ENCODE peak calls at places on chromosomes 4 and X, in five cellular contexts. D, G, H, X and F are unnamed samples.

GRCh38 chrX:45497290-45497689 is 296.6 kb upstream of the DIPK2B start:
- DNase-seq in D (no peak), G (no peak), X (no peak), H (no peak), F (no peak)

GRCh38 chr4:104848597-104849225 is 298.0 kb upstream of the TET2 start:
- DNase-seq in G (no peak), X (no peak), D (no peak), H (no peak), F (no peak)

GRCh38 chr4:110197421-110198398 is 705 bp downstream of the ELOVL6 start:
- DNase-seq in D (peak; percentile 62), H (no peak), X (no peak), G (peak; percentile 54), F (no peak)

GRCh38 chr4:87309625-87310024 is 13.1 kb downstream of the HSD17B13 start:
- DNase-seq in X (no peak), G (no peak), H (no peak), D (no peak), F (no peak)

GRCh38 chr4:139764686-139765085 is 99.1 kb downstream of the MGST2 start:
- DNase-seq in G (no peak), D (no peak), H (no peak), X (no peak), F (no peak)

GRCh38 chr4:66372706-66373105 is 702.4 kb upstream of the EPHA5 start:
- DNase-seq in H (no peak), D (no peak), G (no peak), X (no peak), F (no peak)

GRCh38 chr4:133149932-133150642 is 993 bp downstream of the PCDH10 start:
- DNase-seq in H (no peak), G (peak; percentile 13), D (no peak), X (no peak), F (no peak)

GRCh38 chrX:30593435-30594200 is 16.1 kb upstream of the TASL start:
- DNase-seq in G (no peak), X (peak; percentile 38), H (no peak), D (peak; percentile 13), F (no peak)

GRCh38 chrX:16462912-16463311 is 187.0 kb upstream of the S100G start:
- DNase-seq in H (no peak), G (peak; percentile 94), X (no peak), D (no peak), F (no peak)

GRCh38 chr4:108426493-108426892 is 193.9 kb upstream of the RPL34 start:
- DNase-seq in X (no peak), H (no peak), G (peak; percentile 36), D (no peak), F (no peak)

GRCh38 chr4:182918791-182919302 is 1.7 kb upstream of the DCTD start:
- DNase-seq in X (no peak), H (no peak), G (no peak), D (no peak), F (no peak)
- H3K4me3 ChIP-seq in X (no peak overlapping the region), H (no peak overlapping the region), G (no peak overlapping the region), D (no peak overlapping the region), F (no peak overlapping the region)

DNA sequence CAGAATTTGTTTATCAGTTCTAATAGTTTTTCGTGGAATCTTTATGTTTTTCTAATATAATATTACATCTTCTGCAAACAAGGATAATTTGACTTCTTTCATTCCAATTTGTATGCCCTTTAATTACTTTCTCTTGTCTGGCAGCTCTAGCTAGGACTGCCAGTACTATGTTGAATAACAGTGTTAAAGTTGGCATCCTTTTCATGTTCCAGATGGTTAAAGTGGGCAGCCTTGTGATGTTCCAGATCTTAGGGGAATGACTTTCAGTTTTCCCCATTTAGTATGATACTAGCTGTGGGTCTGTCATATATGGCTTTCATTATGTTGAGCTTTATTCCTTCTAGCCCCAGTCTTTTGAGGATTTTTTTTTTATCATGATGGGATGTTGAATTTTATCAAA is 220.6 kb upstream of the WDFY3 start:
- DNase-seq in X (no peak), D (no peak), H (no peak), G (no peak), F (no peak)
- TF ChIP-seq CTCF in X (no peak), D (no peak), H (no peak), G (no peak), F (no peak)

DNA sequence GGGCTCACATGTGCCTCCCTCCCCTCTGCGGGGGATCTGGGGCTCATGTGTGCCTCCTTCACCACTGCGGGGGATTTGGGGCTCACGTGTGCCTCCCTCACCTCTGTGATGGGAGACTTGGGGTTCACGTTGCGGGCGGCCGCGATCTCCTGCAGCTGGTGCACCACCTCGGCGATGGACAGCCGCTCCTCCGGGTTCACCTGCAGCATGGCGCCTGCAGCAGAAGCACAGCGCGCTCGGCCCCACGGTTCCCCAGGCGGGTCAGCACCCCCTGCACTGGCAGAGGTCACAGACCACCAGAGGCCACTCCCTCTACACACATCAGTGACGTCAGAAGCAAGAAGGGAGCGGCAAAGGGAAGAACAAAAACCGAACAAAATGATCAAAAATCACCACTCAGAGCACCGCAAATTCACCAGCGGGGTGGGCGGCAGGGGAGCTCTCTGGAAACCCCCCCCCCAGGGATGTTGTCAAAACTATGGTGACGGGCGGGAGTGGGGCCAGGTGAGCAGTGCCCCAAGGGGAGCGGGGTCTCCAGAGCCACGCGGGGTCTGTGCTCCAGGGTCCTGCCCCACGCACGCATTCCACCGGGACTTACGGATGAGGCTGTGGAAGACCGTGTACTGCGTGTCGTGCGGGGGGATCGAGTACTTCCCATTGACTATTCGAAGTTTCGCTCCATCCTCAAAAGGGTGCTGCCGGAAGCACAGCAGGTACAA is 38.7 kb downstream of the GAK start:
- DNase-seq in G (no peak), H (no peak), X (no peak), D (no peak), F (no peak)
- H3K36me3 ChIP-seq in G (peaks cover 33% of the 10 kb centered on the region), H (peaks cover 46% of the 10 kb centered on the region), X (peaks cover 2% of the 10 kb centered on the region), D (peaks cover 7% of the 10 kb centered on the region), F (no peaks in the 10 kb centered on the region)

DNA sequence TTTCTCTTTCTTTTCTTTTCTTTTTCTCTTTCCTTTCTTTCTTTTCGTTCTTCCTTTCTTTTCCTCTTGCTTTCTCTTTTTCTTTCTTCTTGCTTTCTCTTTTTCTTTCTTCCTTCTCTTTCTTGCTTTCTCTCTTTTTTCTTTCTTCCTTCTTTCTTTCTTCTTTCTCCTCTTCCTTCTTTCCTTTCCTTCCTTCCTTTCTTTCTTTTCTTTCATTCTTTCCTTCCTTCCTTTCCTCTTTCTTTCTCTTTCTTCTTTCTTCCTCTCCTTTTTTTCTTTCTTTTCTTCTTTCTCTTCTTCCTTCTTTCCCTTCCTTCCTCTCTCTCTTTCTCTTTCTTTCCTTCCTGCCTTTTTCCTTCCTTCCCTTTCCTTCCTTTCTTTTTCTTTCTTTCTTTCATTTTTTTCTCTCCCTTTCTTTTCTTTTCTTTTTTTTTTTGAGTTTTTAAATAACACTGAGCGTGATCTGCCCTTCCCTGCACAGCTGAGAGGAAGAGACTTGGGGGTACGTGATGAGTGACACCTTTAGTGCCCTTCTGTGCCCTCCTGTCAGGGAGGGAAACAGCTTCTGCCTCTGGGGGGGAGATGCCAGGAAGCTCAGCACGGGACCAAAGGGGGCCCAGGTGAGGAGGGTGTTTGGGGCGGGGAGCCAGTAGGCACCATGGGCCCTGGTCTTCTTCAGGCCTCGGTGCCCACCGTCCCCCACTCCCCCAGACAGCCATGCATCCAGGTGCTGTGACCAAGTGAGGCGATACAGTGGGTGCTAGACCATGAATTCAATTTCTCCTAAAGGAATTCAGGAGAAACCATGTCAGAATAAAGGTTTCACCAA is 36.6 kb upstream of the CDKN2AIP start:
- DNase-seq in D (no peak), G (no peak), H (no peak), X (no peak), F (no peak)
- H3K4me3 ChIP-seq in D (no peak overlapping the region), G (peak overlapping the region; percentile 51), H (peak overlapping the region; percentile 39), X (peak overlapping the region; percentile 54), F (peak overlapping the region; percentile 59)

GRCh38 chr4:83054928-83055327 is 19.9 kb downstream of the COPS4 start:
- DNase-seq in D (peak; percentile 38), H (no peak), X (peak; percentile 10), G (peak; percentile 45), F (no peak)
- TF ChIP-seq CTCF in D (no peak), H (peak; percentile 40), X (peak; percentile 60), G (peak; percentile 35), F (peak; percentile 34)

GRCh38 chr4:6610856-6611430 is 29.5 kb upstream of the MRFAP1 start:
- DNase-seq in G (no peak), H (no peak), D (no peak), X (no peak), F (no peak)
- H3K36me3 ChIP-seq in G (peaks cover 9% of the 10 kb centered on the region), H (peaks cover 31% of the 10 kb centered on the region), D (peaks cover 4% of the 10 kb centered on the region), X (no peaks in the 10 kb centered on the region), F (no peaks in the 10 kb centered on the region)